ENCODE peak calls at places on chromosomes 5 and 9, in four cellular contexts. Y is esophagus squamous epithelium, K is colonic mucosa, I is psoas muscle. J is an unnamed sample.

GRCh38 chr9:26744362-26744965 is 148.1 kb downstream of the CAAP1 start:
- DNase-seq in Y (no peak), K (no peak), I (no peak), J (peak)

GRCh38 chr9:74824654-74825053 is 63.1 kb downstream of the TRPM6 start:
- DNase-seq in Y (no peak), K (peak), I (no peak), J (peak)

GRCh38 chr9:127751269-127752054 is 16.4 kb upstream of the TOR2A start:
- DNase-seq in Y (no peak), K (no peak), I (no peak), J (peak)

GRCh38 chr5:65867509-65868195 is 58.7 kb upstream of the ERBIN start:
- DNase-seq in Y (no peak), K (no peak), I (no peak), J (peak)

GRCh38 chr5:96967400-96967799 is 31.5 kb downstream of the LNPEP start:
- DNase-seq in Y (no peak), K (no peak), I (no peak), J (no peak)

GRCh38 chr9:90539266-90539665 is 103.4 kb downstream of the DIRAS2 start:
- DNase-seq in Y (no peak), K (no peak), I (no peak), J (no peak)

GRCh38 chr5:94793816-94794198 is 175.3 kb downstream of the SLF1 start:
- DNase-seq in Y (no peak), K (no peak), I (no peak), J (peak)

GRCh38 chr5:109412981-109413402 is 3.2 kb upstream of the PJA2 start:
- DNase-seq in Y (no peak), K (no peak), I (no peak), J (no peak)

GRCh38 chr5:168118042-168118668 is 173.3 kb upstream of the WWC1 start:
- DNase-seq in Y (no peak), K (no peak), I (no peak), J (no peak)

GRCh38 chr9:121252104-121252851 is 15.7 kb upstream of the GSN start:
- DNase-seq in Y (no peak), K (no peak), I (no peak), J (no peak)

GRCh38 chr5:180119031-180119885 is 47.7 kb upstream of the RNF130 start:
- DNase-seq in Y (no peak), K (no peak), I (peak), J (no peak)

GRCh38 chr5:180119886-180120220 is 48.3 kb upstream of the RNF130 start:
- DNase-seq in Y (no peak), K (no peak), I (peak), J (no peak)

GRCh38 chr5:180117378-180117725 is 45.8 kb upstream of the RNF130 start:
- DNase-seq in Y (no peak), K (no peak), I (no peak), J (no peak)

GRCh38 chr5:180116441-180117377 is 45.1 kb upstream of the RNF130 start:
- DNase-seq in Y (no peak), K (no peak), I (peak), J (no peak)

DNA sequence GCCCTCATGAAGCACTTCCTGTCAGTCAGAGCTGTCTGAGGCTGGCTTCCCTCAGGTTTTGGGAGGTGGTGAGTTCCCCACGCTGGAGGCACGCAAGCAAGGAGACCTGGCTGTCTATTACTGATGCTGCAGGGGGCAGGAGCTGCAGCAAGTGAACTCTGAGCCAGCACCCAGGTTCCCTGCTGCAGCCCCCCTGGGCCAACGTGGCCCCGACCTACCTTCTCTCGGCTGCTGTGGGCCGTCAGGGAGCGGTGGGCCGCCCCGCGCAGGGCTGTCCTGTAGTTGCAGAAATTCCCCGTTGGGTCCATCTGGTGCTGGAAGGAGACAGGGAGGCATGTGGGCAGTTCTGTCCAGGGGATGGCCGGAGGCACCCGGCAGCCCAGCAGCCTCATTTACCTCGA is 46.8 kb upstream of the RNF130 start:
- DNase-seq in Y (no peak), K (no peak), I (no peak), J (no peak)
- TF ChIP-seq CTCF in Y (no peak), K (no peak), I (no peak), J (no peak)

GRCh38 chr5:80555099-80555498 is 15.0 kb downstream of the ANKRD34B start:
- DNase-seq in Y (no peak), K (no peak), I (no peak), J (no peak)
- H3K4me3 ChIP-seq in Y (no peak), K (no peak), I (no peak), J (no peak)

GRCh38 chr5:41122459-41122858 is 51.3 kb upstream of the MROH2B start:
- DNase-seq in Y (no peak), K (no peak), I (no peak), J (no peak)
- TF ChIP-seq CTCF in Y (no peak), K (no peak), I (no peak), J (no peak)

GRCh38 chr9:133615897-133616188 is 6.7 kb upstream of the FAM163B start:
- DNase-seq in Y (no peak), K (no peak), I (no peak), J (no peak)

GRCh38 chr9:133618726-133619125 is 9.5 kb upstream of the FAM163B start:
- DNase-seq in Y (no peak), K (no peak), I (no peak), J (no peak)

GRCh38 chr9:133614678-133615077 is 5.5 kb upstream of the FAM163B start:
- DNase-seq in Y (no peak), K (no peak), I (no peak), J (no peak)

GRCh38 chr9:133615101-133615896 is 6.1 kb upstream of the FAM163B start:
- DNase-seq in Y (no peak), K (no peak), I (no peak), J (no peak)

DNA sequence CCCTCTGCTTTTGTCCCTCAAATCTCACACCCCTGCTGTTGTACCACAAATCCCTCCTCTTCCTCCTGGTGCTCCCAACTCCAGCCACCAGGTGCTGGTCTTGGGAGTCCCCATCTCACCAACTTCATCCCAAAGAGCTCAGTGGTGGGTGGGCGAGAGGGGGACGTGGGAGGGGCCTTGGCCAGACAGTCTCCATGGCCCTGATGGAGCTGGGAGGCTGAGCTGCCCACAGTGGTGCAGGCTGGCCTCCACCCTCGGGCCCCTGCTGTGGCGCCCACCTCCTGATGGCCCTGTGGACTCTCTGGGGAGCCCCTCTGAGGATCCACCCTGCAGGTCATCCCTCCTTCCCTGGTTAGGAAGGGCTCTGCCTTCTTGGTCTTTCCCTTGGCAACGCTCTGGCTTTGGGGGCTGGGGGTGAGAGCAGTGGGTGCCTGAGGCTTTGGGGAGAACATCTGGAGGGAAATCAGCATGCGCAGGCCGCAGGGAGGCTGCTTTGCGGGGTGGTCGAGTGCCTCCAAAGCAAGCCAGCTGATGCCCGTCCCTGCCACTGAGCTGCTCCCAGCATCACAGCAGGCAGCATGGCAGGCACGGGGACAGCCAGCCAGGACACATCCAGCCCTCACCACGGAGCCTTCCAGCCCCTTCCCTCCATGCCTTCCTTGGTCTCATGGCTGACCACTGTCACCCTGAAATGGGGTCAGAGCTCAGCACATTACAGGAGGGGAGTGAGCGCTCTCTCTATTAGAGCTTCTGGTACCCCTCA is 7.6 kb upstream of the FAM163B start:
- DNase-seq in Y (no peak), K (no peak), I (no peak), J (no peak)
- H3K4me3 ChIP-seq in Y (no peak), K (no peak), I (no peak), J (no peak)

GRCh38 chr9:23379842-23380241 is 446.2 kb downstream of the ELAVL2 start:
- DNase-seq in Y (no peak), K (peak), I (no peak), J (no peak)
- TF ChIP-seq CTCF in Y (no peak), K (no peak), I (no peak), J (no peak)

DNA sequence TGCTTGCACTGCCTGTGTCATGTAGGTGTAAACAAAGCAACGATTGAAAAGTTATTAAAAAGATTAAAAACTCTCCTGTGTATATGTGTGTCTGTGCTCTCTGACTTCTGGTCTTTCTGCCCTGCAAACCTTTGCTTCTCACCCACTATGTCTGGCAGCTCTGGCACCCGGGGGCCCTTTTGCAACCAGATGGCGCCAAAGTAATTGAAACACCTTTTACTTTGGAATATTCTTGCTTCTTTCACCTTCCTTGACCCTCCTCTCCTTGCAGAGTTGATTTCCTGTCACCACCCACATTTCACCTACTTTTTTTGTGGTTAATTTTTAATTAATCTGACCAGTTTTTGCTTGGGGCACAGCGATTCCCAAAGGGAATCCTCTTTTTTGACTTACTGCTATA is 275.5 kb downstream of the ARHGEF28 start:
- DNase-seq in Y (no peak), K (peak), I (no peak), J (no peak)
- H3K4me3 ChIP-seq in Y (no peak), K (no peak), I (no peak), J (no peak)

GRCh38 chr5:36059571-36060515 is 6.8 kb downstream of the UGT3A2 start:
- DNase-seq in Y (no peak), K (no peak), I (no peak), J (no peak)

GRCh38 chr5:36055984-36056383 is 10.7 kb downstream of the UGT3A2 start:
- DNase-seq in Y (no peak), K (no peak), I (no peak), J (no peak)

GRCh38 chr5:36066001-36066539 is 612 bp downstream of the UGT3A2 start:
- DNase-seq in Y (no peak), K (no peak), I (no peak), J (no peak)

GRCh38 chr5:36058776-36059175 is 7.9 kb downstream of the UGT3A2 start:
- DNase-seq in Y (no peak), K (no peak), I (no peak), J (no peak)

DNA sequence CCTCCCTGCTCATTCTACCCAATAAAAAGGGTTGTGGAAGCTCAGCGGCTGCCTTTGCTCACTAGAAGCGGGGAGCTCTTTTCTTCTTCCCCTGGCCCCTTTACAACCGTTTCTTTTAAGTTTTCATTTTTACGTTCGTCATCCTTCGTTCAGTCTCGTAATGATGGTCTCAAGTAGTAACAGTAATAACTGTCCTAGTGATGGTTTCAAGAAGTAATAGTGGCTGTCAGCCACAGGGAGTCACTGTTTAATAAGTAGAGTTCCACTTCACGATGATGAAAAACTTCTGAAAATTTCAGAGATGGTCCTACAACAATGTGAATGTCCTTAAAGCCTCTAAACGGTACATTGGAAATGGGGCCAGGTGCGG is 6.2 kb downstream of the UGT3A2 start:
- DNase-seq in Y (no peak), K (no peak), I (no peak), J (peak)
- TF ChIP-seq CTCF in Y (no peak), K (no peak), I (no peak), J (peak)

J was measured in choroid plexus epithelial cell.